ENCODE peak calls at places on chromosomes 2 and 18, in five cellular contexts. One of them, this sample, is unnamed.
A peak's percentile ranks its signal among the peaks of the same experiment; 100 is the strongest.

GRCh38 chr2:174590928-174591648 is 6.5 kb downstream of the WIPF1 start:
- DNase-seq in ovary: no peak
- DNase-seq in sigmoid colon: no peak
- DNase-seq in stomach: no peak
- DNase-seq in tibial nerve: no peak
- DNase-seq in this sample: no peak

GRCh38 chr2:165587335-165587938 is 117.9 kb downstream of the CSRNP3 start:
- DNase-seq in ovary: no peak
- DNase-seq in sigmoid colon: no peak
- DNase-seq in stomach: no peak
- DNase-seq in tibial nerve: no peak
- DNase-seq in this sample: no peak

GRCh38 chr2:101516833-101517690 is 42.1 kb upstream of the RFX8 start:
- DNase-seq in ovary: no peak
- DNase-seq in sigmoid colon: no peak
- DNase-seq in stomach: peak; percentile 45
- DNase-seq in tibial nerve: no peak
- DNase-seq in this sample: peak; percentile 93

GRCh38 chr2:67709835-67710234 is 312.7 kb downstream of the ETAA1 start:
- DNase-seq in ovary: no peak
- DNase-seq in sigmoid colon: no peak
- DNase-seq in stomach: no peak
- DNase-seq in tibial nerve: no peak
- DNase-seq in this sample: no peak

GRCh38 chr18:2846241-2846637 is 567 bp upstream of the EMILIN2 start:
- DNase-seq in ovary: no peak
- DNase-seq in sigmoid colon: peak; percentile 67
- DNase-seq in stomach: no peak
- DNase-seq in tibial nerve: no peak
- DNase-seq in this sample: no peak

GRCh38 chr2:186862869-186863709 is 14.1 kb upstream of the ZSWIM2 start:
- DNase-seq in ovary: no peak
- DNase-seq in sigmoid colon: no peak
- DNase-seq in stomach: no peak
- DNase-seq in tibial nerve: no peak
- DNase-seq in this sample: peak; percentile 36

GRCh38 chr2:7868836-7869235 is 813.0 kb upstream of the ID2 start:
- DNase-seq in ovary: no peak
- DNase-seq in sigmoid colon: no peak
- DNase-seq in stomach: no peak
- DNase-seq in tibial nerve: no peak
- DNase-seq in this sample: no peak

GRCh38 chr2:20439193-20439475 is 7.7 kb upstream of the RHOB start:
- DNase-seq in ovary: no peak
- DNase-seq in sigmoid colon: peak; percentile 45
- DNase-seq in stomach: peak; percentile 55
- DNase-seq in tibial nerve: no peak
- DNase-seq in this sample: peak; percentile 72

GRCh38 chr2:221753401-221753800 is 181.3 kb upstream of the EPHA4 start:
- DNase-seq in ovary: no peak
- DNase-seq in sigmoid colon: no peak
- DNase-seq in stomach: no peak
- DNase-seq in tibial nerve: no peak
- DNase-seq in this sample: no peak

GRCh38 chr2:27194538-27195354 is 17.1 kb upstream of the ATRAID start:
- DNase-seq in ovary: no peak
- DNase-seq in sigmoid colon: no peak
- DNase-seq in stomach: no peak
- DNase-seq in tibial nerve: no peak
- DNase-seq in this sample: no peak

GRCh38 chr2:127154985-127155650 is 48.2 kb upstream of the BIN1 start:
- DNase-seq in ovary: peak; percentile 49
- DNase-seq in sigmoid colon: peak; percentile 73
- DNase-seq in stomach: no peak
- DNase-seq in tibial nerve: no peak
- DNase-seq in this sample: no peak

GRCh38 chr2:41741951-41742563 is 305.8 kb upstream of the PKDCC start:
- DNase-seq in ovary: no peak
- DNase-seq in sigmoid colon: no peak
- DNase-seq in stomach: no peak
- DNase-seq in tibial nerve: no peak
- DNase-seq in this sample: no peak

GRCh38 chr18:31042391-31043181 is at the start of gene DSC3:
- DNase-seq in ovary: no peak
- DNase-seq in sigmoid colon: no peak
- DNase-seq in stomach: no peak
- DNase-seq in tibial nerve: no peak
- DNase-seq in this sample: peak; percentile 51

GRCh38 chr18:35797961-35798360 is 174.5 kb upstream of the RMP24 start:
- DNase-seq in ovary: no peak
- DNase-seq in sigmoid colon: no peak
- DNase-seq in stomach: no peak
- DNase-seq in tibial nerve: no peak
- DNase-seq in this sample: no peak

GRCh38 chr2:210028178-210028577 is 25.7 kb downstream of the RPE start:
- DNase-seq in ovary: no peak
- DNase-seq in sigmoid colon: no peak
- DNase-seq in stomach: no peak
- DNase-seq in tibial nerve: no peak
- DNase-seq in this sample: no peak

GRCh38 chr2:128779301-128780095 is 460.8 kb upstream of the HS6ST1 start:
- DNase-seq in ovary: no peak
- DNase-seq in sigmoid colon: peak; percentile 29
- DNase-seq in stomach: no peak
- DNase-seq in tibial nerve: no peak
- DNase-seq in this sample: no peak

GRCh38 chr18:12038082-12038660 is 55.5 kb upstream of the ANKRD62 start:
- DNase-seq in ovary: peak; percentile 23
- DNase-seq in sigmoid colon: peak; percentile 76
- DNase-seq in stomach: peak; percentile 40
- DNase-seq in tibial nerve: no peak
- DNase-seq in this sample: no peak

GRCh38 chr2:144510206-144510991 is 9.5 kb downstream of the ZEB2 start:
- DNase-seq in ovary: no peak
- DNase-seq in sigmoid colon: no peak
- DNase-seq in stomach: no peak
- DNase-seq in tibial nerve: no peak
- DNase-seq in this sample: no peak

GRCh38 chr2:187580462-187581124 is 26.4 kb upstream of the TFPI start:
- DNase-seq in ovary: no peak
- DNase-seq in sigmoid colon: no peak
- DNase-seq in stomach: no peak
- DNase-seq in tibial nerve: no peak
- DNase-seq in this sample: peak; percentile 7

GRCh38 chr2:27316655-27317412 is 6.1 kb downstream of the MPV17 start:
- DNase-seq in ovary: no peak
- DNase-seq in sigmoid colon: no peak
- DNase-seq in stomach: no peak
- DNase-seq in tibial nerve: no peak
- DNase-seq in this sample: no peak

GRCh38 chr2:215711484-215712034 is 275.7 kb upstream of the FN1 start:
- DNase-seq in ovary: no peak
- DNase-seq in sigmoid colon: no peak
- DNase-seq in stomach: no peak
- DNase-seq in tibial nerve: no peak
- DNase-seq in this sample: no peak

GRCh38 chr2:219358170-219359075 is 25.9 kb upstream of the RESP18 start:
- DNase-seq in ovary: no peak
- DNase-seq in sigmoid colon: no peak
- DNase-seq in stomach: no peak
- DNase-seq in tibial nerve: no peak
- DNase-seq in this sample: no peak

GRCh38 chr2:236633219-236633570 is 63.6 kb downstream of the ACKR3 start:
- DNase-seq in ovary: no peak
- DNase-seq in sigmoid colon: peak; percentile 50
- DNase-seq in stomach: no peak
- DNase-seq in tibial nerve: no peak
- DNase-seq in this sample: no peak

GRCh38 chr2:215382011-215382410 is 53.9 kb downstream of the FN1 start:
- DNase-seq in ovary: no peak
- DNase-seq in sigmoid colon: no peak
- DNase-seq in stomach: no peak
- DNase-seq in tibial nerve: no peak
- DNase-seq in this sample: no peak

GRCh38 chr2:4937550-4937949 is 754.6 kb upstream of the SOX11 start:
- DNase-seq in ovary: no peak
- DNase-seq in sigmoid colon: no peak
- DNase-seq in stomach: no peak
- DNase-seq in tibial nerve: no peak
- DNase-seq in this sample: no peak

GRCh38 chr2:119772767-119773166 is 13.0 kb downstream of the PTPN4 start:
- DNase-seq in ovary: no peak
- DNase-seq in sigmoid colon: no peak
- DNase-seq in stomach: no peak
- DNase-seq in tibial nerve: no peak
- DNase-seq in this sample: no peak

GRCh38 chr2:137836671-137837070 is 127.6 kb upstream of the HNMT start:
- DNase-seq in ovary: no peak
- DNase-seq in sigmoid colon: no peak
- DNase-seq in stomach: no peak
- DNase-seq in tibial nerve: no peak
- DNase-seq in this sample: no peak

GRCh38 chr2:108412995-108413726 is 35.4 kb downstream of the SULT1C4 start:
- DNase-seq in ovary: no peak
- DNase-seq in sigmoid colon: no peak
- DNase-seq in stomach: no peak
- DNase-seq in tibial nerve: no peak
- DNase-seq in this sample: peak; percentile 56

GRCh38 chr2:159449504-159450124 is 163.1 kb upstream of the WDSUB1 start:
- DNase-seq in ovary: no peak
- DNase-seq in sigmoid colon: no peak
- DNase-seq in stomach: no peak
- DNase-seq in tibial nerve: no peak
- DNase-seq in this sample: no peak

GRCh38 chr2:13651684-13652131 is 935.0 kb downstream of the TRIB2 start:
- DNase-seq in ovary: no peak
- DNase-seq in sigmoid colon: no peak
- DNase-seq in stomach: no peak
- DNase-seq in tibial nerve: no peak
- DNase-seq in this sample: no peak
- TF ChIP-seq EP300 in ovary: no peak
- TF ChIP-seq EP300 in sigmoid colon: no peak
- TF ChIP-seq EP300 in stomach: no peak
- TF ChIP-seq EP300 in tibial nerve: no peak
- TF ChIP-seq EP300 in this sample: no peak

GRCh38 chr18:80033181-80034067 is 810 bp upstream of the RBFA start:
- DNase-seq in ovary: no peak
- DNase-seq in sigmoid colon: peak; percentile 79
- DNase-seq in stomach: no peak
- DNase-seq in tibial nerve: no peak
- DNase-seq in this sample: peak; percentile 16
- TF ChIP-seq EP300 in ovary: no peak
- TF ChIP-seq EP300 in sigmoid colon: no peak
- TF ChIP-seq EP300 in stomach: no peak
- TF ChIP-seq EP300 in tibial nerve: peak; percentile 66
- TF ChIP-seq EP300 in this sample: no peak

DNA sequence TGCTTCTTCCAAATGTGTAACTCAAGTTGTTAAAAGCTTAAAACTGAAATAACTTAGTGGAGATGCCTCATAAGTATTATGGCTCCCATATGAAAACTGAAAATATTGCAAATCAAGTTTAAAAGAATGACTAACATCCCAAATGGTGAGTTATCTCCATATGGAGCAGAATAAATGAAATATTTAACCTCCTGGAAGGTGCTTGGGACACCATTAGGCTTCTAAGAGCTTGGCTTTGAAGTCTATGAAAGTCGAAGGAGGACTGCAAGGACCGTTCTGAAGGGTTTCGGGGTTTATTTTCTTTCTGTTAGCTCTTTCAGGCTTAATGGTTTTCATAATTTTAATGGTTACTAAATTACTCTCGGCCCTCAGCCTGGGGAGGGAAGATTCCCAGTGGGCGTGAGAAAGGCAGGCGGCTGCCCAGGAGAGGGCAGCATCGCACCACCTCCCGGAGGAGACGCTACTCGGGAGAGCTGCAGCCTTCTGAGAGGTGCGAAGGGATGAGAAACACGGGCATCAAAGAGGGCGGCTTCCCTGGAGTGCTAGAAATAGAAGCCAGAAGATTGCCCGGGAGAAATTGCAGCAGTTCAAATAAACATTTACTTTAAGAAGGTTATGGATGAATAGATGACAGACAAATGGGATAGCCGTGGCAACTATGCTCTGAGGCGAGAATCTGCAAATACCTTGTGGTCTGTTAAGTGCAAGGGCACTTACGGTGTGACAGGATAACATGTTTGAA is 43.1 kb downstream of the MAP3K19 start:
- DNase-seq in ovary: peak; percentile 68
- DNase-seq in sigmoid colon: peak; percentile 82
- DNase-seq in stomach: peak; percentile 80
- DNase-seq in tibial nerve: peak; percentile 38
- DNase-seq in this sample: peak; percentile 64
- TF ChIP-seq EP300 in ovary: no peak
- TF ChIP-seq EP300 in sigmoid colon: no peak
- TF ChIP-seq EP300 in stomach: no peak
- TF ChIP-seq EP300 in tibial nerve: no peak
- TF ChIP-seq EP300 in this sample: no peak

GRCh38 chr18:14936313-14936712 is 188.3 kb downstream of the ANKRD30B start:
- DNase-seq in ovary: no peak
- DNase-seq in sigmoid colon: no peak
- DNase-seq in stomach: no peak
- DNase-seq in tibial nerve: no peak
- DNase-seq in this sample: no peak
- TF ChIP-seq EP300 in ovary: no peak
- TF ChIP-seq EP300 in sigmoid colon: no peak
- TF ChIP-seq EP300 in stomach: no peak
- TF ChIP-seq EP300 in tibial nerve: no peak
- TF ChIP-seq EP300 in this sample: no peak

GRCh38 chr2:62920070-62920469 is 130.6 kb upstream of the OTX1 start:
- DNase-seq in ovary: no peak
- DNase-seq in sigmoid colon: no peak
- DNase-seq in stomach: no peak
- DNase-seq in tibial nerve: no peak
- DNase-seq in this sample: no peak
- TF ChIP-seq EP300 in ovary: no peak
- TF ChIP-seq EP300 in sigmoid colon: no peak
- TF ChIP-seq EP300 in stomach: no peak
- TF ChIP-seq EP300 in tibial nerve: no peak
- TF ChIP-seq EP300 in this sample: no peak

DNA sequence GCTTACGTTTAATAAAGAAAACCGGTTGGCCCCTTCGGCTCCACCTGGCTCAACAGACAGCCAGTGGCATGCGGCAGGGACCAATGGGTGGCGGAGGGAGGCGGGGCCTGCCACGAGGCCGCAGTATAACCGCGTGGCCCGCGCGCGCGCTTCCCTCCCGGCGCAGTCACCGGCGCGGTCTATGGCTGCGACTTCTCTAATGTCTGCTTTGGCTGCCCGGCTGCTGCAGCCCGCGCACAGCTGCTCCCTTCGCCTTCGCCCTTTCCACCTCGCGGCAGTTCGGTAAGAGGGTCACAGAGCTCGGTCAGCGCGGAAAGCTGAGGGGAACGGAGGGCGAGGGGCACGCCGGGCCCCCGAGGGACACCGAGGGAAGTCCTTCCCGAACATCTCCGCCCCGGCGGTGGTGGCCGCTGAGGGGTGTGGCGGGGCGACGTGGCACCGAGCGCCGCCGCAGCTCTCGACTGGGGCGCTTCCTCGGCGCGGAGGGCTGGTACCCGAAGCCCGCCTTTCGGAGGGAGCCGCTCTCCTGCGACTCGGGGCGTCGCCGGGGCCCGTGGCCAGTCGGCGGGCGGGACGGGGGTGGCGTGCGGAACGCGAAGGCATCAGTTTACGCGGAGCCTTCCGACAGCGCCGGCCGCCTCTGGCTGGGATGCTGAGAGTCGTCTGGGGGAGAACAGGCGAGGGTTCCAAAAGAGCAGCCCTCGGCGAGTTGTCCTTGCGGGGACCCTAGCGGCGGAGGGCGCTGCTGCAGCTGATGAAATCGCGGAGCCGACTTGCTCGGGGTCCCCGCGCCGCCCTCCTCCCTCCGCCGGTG is at the start of gene MTHFD2:
- DNase-seq in ovary: peak; percentile 76
- DNase-seq in sigmoid colon: peak; percentile 91
- DNase-seq in stomach: peak; percentile 95
- DNase-seq in tibial nerve: peak; percentile 64
- DNase-seq in this sample: peak; percentile 100
- TF ChIP-seq EP300 in ovary: no peak
- TF ChIP-seq EP300 in sigmoid colon: no peak
- TF ChIP-seq EP300 in stomach: no peak
- TF ChIP-seq EP300 in tibial nerve: peak; percentile 78
- TF ChIP-seq EP300 in this sample: no peak